ENCODE peak calls at places on chromosomes 13 and 19, in six cellular contexts. One of them, this sample, is unnamed. For H3K36me3, the result is how much of the 10 kb centered on the place peaks cover.

GRCh38 chr13:28545583-28546333 is 50.8 kb upstream of the FLT1 start:
- DNase-seq in CD8-positive, alpha-beta memory T cell: no peak
- DNase-seq in BJ: no peak
- DNase-seq in neuronal stem cell: no peak
- DNase-seq in body of pancreas: no peak
- DNase-seq in effector memory CD4-positive, alpha-beta T cell: no peak
- DNase-seq in this sample: no peak

GRCh38 chr13:59178344-59178743 is 985.4 kb downstream of the DIAPH3 start:
- DNase-seq in body of pancreas: no peak
- DNase-seq in BJ: no peak
- DNase-seq in neuronal stem cell: no peak
- DNase-seq in CD8-positive, alpha-beta memory T cell: no peak
- DNase-seq in effector memory CD4-positive, alpha-beta T cell: no peak
- DNase-seq in this sample: no peak

GRCh38 chr19:1649706-1650626 is 2.4 kb downstream of the TCF3 start:
- DNase-seq in CD8-positive, alpha-beta memory T cell: no peak
- DNase-seq in BJ: no peak
- DNase-seq in neuronal stem cell: no peak
- DNase-seq in body of pancreas: no peak
- DNase-seq in effector memory CD4-positive, alpha-beta T cell: no peak
- DNase-seq in this sample: no peak

GRCh38 chr19:5024282-5024681 is 55.4 kb downstream of the KDM4B start:
- DNase-seq in neuronal stem cell: no peak
- DNase-seq in CD8-positive, alpha-beta memory T cell: no peak
- DNase-seq in BJ: no peak
- DNase-seq in effector memory CD4-positive, alpha-beta T cell: no peak
- DNase-seq in body of pancreas: no peak
- DNase-seq in this sample: peak

GRCh38 chr13:73835138-73835721 is 299.0 kb downstream of the KLF12 start:
- DNase-seq in body of pancreas: no peak
- DNase-seq in effector memory CD4-positive, alpha-beta T cell: no peak
- DNase-seq in CD8-positive, alpha-beta memory T cell: peak
- DNase-seq in BJ: no peak
- DNase-seq in neuronal stem cell: peak
- DNase-seq in this sample: no peak

GRCh38 chr19:58034476-58034790 is 608 bp downstream of the ZSCAN1 start:
- DNase-seq in BJ: no peak
- DNase-seq in neuronal stem cell: peak
- DNase-seq in CD8-positive, alpha-beta memory T cell: no peak
- DNase-seq in effector memory CD4-positive, alpha-beta T cell: no peak
- DNase-seq in body of pancreas: no peak
- DNase-seq in this sample: no peak

GRCh38 chr13:48493851-48494250 is 39.0 kb downstream of the RCBTB2 start:
- DNase-seq in neuronal stem cell: no peak
- DNase-seq in BJ: no peak
- DNase-seq in CD8-positive, alpha-beta memory T cell: no peak
- DNase-seq in body of pancreas: no peak
- DNase-seq in effector memory CD4-positive, alpha-beta T cell: no peak
- DNase-seq in this sample: no peak

GRCh38 chr13:51435002-51435578 is 17.7 kb downstream of the INTS6 start:
- DNase-seq in BJ: no peak
- DNase-seq in CD8-positive, alpha-beta memory T cell: peak
- DNase-seq in effector memory CD4-positive, alpha-beta T cell: no peak
- DNase-seq in body of pancreas: no peak
- DNase-seq in neuronal stem cell: no peak
- DNase-seq in this sample: no peak

GRCh38 chr13:97018029-97018819 is 23.9 kb upstream of the OXGR1 start:
- DNase-seq in BJ: no peak
- DNase-seq in neuronal stem cell: no peak
- DNase-seq in effector memory CD4-positive, alpha-beta T cell: peak
- DNase-seq in CD8-positive, alpha-beta memory T cell: peak
- DNase-seq in body of pancreas: peak
- DNase-seq in this sample: no peak

GRCh38 chr13:47119568-47120080 is 222.8 kb upstream of the HTR2A start:
- DNase-seq in body of pancreas: no peak
- DNase-seq in effector memory CD4-positive, alpha-beta T cell: no peak
- DNase-seq in CD8-positive, alpha-beta memory T cell: no peak
- DNase-seq in BJ: no peak
- DNase-seq in neuronal stem cell: no peak
- DNase-seq in this sample: no peak

GRCh38 chr19:10911579-10912363 is 16.7 kb downstream of the YIPF2 start:
- DNase-seq in CD8-positive, alpha-beta memory T cell: no peak
- DNase-seq in body of pancreas: no peak
- DNase-seq in effector memory CD4-positive, alpha-beta T cell: no peak
- DNase-seq in neuronal stem cell: no peak
- DNase-seq in BJ: no peak
- DNase-seq in this sample: no peak

GRCh38 chr19:58575183-58576041 is 2.3 kb upstream of the MZF1 start:
- DNase-seq in BJ: peak
- DNase-seq in CD8-positive, alpha-beta memory T cell: peak
- DNase-seq in body of pancreas: peak
- DNase-seq in effector memory CD4-positive, alpha-beta T cell: peak
- DNase-seq in neuronal stem cell: peak
- DNase-seq in this sample: peak

GRCh38 chr19:9702186-9702585 is 27.3 kb upstream of the ZNF562 start:
- DNase-seq in CD8-positive, alpha-beta memory T cell: no peak
- DNase-seq in effector memory CD4-positive, alpha-beta T cell: no peak
- DNase-seq in body of pancreas: no peak
- DNase-seq in BJ: no peak
- DNase-seq in neuronal stem cell: no peak
- DNase-seq in this sample: no peak

GRCh38 chr13:91112878-91113277 is 234.6 kb upstream of the MIR17HG start:
- DNase-seq in body of pancreas: no peak
- DNase-seq in effector memory CD4-positive, alpha-beta T cell: no peak
- DNase-seq in neuronal stem cell: no peak
- DNase-seq in CD8-positive, alpha-beta memory T cell: no peak
- DNase-seq in BJ: no peak
- DNase-seq in this sample: no peak

GRCh38 chr13:79802389-79803140 is 321.6 kb downstream of the NDFIP2 start:
- DNase-seq in CD8-positive, alpha-beta memory T cell: no peak
- DNase-seq in neuronal stem cell: no peak
- DNase-seq in BJ: no peak
- DNase-seq in effector memory CD4-positive, alpha-beta T cell: no peak
- DNase-seq in body of pancreas: no peak
- DNase-seq in this sample: no peak

GRCh38 chr13:88649855-88650254 is 978.7 kb downstream of the SLITRK5 start:
- DNase-seq in CD8-positive, alpha-beta memory T cell: no peak
- DNase-seq in BJ: no peak
- DNase-seq in neuronal stem cell: no peak
- DNase-seq in body of pancreas: no peak
- DNase-seq in effector memory CD4-positive, alpha-beta T cell: no peak
- DNase-seq in this sample: no peak

GRCh38 chr19:13833330-13834265 is 38.4 kb downstream of the ZSWIM4 start:
- DNase-seq in BJ: no peak
- DNase-seq in body of pancreas: peak
- DNase-seq in neuronal stem cell: peak
- DNase-seq in effector memory CD4-positive, alpha-beta T cell: peak
- DNase-seq in CD8-positive, alpha-beta memory T cell: peak
- DNase-seq in this sample: peak

GRCh38 chr13:33740134-33740538 is 77.8 kb upstream of the RFC3 start:
- DNase-seq in effector memory CD4-positive, alpha-beta T cell: no peak
- DNase-seq in neuronal stem cell: no peak
- DNase-seq in CD8-positive, alpha-beta memory T cell: no peak
- DNase-seq in body of pancreas: no peak
- DNase-seq in BJ: no peak
- DNase-seq in this sample: no peak

GRCh38 chr13:42041684-42042035 is 6.8 kb upstream of the DGKH start:
- DNase-seq in CD8-positive, alpha-beta memory T cell: no peak
- DNase-seq in neuronal stem cell: peak
- DNase-seq in body of pancreas: peak
- DNase-seq in effector memory CD4-positive, alpha-beta T cell: no peak
- DNase-seq in BJ: no peak
- DNase-seq in this sample: peak

GRCh38 chr19:2557093-2557440 is 81.1 kb downstream of the GADD45B start:
- DNase-seq in neuronal stem cell: no peak
- DNase-seq in BJ: no peak
- DNase-seq in effector memory CD4-positive, alpha-beta T cell: no peak
- DNase-seq in CD8-positive, alpha-beta memory T cell: no peak
- DNase-seq in body of pancreas: no peak
- DNase-seq in this sample: no peak

GRCh38 chr19:13398780-13399726 is 107.2 kb downstream of the CACNA1A start:
- DNase-seq in effector memory CD4-positive, alpha-beta T cell: no peak
- DNase-seq in body of pancreas: no peak
- DNase-seq in neuronal stem cell: no peak
- DNase-seq in BJ: peak
- DNase-seq in CD8-positive, alpha-beta memory T cell: no peak
- DNase-seq in this sample: no peak

GRCh38 chr13:88622362-88622973 is 951.3 kb downstream of the SLITRK5 start:
- DNase-seq in neuronal stem cell: no peak
- DNase-seq in body of pancreas: no peak
- DNase-seq in CD8-positive, alpha-beta memory T cell: peak
- DNase-seq in BJ: no peak
- DNase-seq in effector memory CD4-positive, alpha-beta T cell: no peak
- DNase-seq in this sample: no peak

GRCh38 chr13:43905435-43906031 is 25.8 kb downstream of the LACC1 start:
- DNase-seq in neuronal stem cell: peak
- DNase-seq in effector memory CD4-positive, alpha-beta T cell: no peak
- DNase-seq in body of pancreas: peak
- DNase-seq in CD8-positive, alpha-beta memory T cell: peak
- DNase-seq in BJ: no peak
- DNase-seq in this sample: no peak

DNA sequence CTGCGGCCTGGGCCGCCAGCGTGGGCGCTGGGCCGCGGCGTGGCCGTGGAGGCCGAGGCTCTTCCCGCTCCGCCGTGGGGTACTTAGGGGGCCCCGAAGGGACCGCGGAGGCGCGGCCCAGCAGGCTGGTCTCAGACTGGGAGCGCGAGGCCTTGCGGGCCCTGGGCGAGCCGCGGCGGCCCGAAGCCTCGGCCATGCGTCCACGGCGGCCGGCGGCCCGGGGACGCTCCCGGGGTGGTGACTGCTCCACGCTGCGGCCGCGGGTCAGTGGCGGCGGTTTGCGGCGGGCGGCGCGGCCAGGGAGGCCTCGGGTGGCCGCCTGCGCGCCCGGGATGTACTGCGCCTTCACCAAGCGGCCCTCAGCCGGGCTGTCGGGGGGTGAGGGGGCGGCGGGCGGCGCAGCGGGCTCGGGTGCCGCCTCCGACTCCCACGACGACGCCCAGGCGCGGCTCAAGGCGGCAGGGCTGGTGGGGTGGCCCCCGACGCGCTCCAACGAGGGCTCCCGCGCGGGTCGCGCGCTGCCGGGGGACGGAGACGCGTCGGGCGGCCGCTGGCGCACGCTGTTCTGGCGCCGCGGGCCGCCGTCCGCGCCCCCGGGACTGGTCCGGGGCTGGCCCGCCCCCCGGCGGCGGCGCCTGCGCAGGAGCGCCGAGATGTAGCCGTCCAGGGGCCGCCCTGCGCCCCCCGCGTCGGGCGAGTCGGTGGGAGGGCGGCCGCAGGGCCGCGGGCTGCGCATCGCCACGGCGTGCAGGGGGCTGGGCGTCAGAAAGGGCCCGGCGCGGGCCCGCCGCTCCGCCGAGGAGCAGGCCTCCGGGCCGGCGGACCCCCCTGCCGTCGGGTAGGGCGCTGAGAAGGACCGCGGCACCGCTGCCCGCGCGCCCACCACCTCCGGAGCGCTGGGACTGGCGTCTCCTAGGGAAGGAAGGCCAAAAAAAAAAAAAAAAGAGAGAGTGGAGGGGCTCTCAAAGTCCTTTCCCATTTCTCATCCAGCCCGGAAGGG is 11.7 kb downstream of the DACT3 start:
- DNase-seq in effector memory CD4-positive, alpha-beta T cell: no peak
- DNase-seq in body of pancreas: no peak
- DNase-seq in BJ: no peak
- DNase-seq in neuronal stem cell: no peak
- DNase-seq in CD8-positive, alpha-beta memory T cell: no peak
- DNase-seq in this sample: no peak
- H3K4me3 ChIP-seq in effector memory CD4-positive, alpha-beta T cell: no peak
- H3K4me3 ChIP-seq in body of pancreas: no peak
- H3K4me3 ChIP-seq in BJ: no peak
- H3K4me3 ChIP-seq in neuronal stem cell: peak
- H3K4me3 ChIP-seq in CD8-positive, alpha-beta memory T cell: no peak
- H3K4me3 ChIP-seq in this sample: no peak

DNA sequence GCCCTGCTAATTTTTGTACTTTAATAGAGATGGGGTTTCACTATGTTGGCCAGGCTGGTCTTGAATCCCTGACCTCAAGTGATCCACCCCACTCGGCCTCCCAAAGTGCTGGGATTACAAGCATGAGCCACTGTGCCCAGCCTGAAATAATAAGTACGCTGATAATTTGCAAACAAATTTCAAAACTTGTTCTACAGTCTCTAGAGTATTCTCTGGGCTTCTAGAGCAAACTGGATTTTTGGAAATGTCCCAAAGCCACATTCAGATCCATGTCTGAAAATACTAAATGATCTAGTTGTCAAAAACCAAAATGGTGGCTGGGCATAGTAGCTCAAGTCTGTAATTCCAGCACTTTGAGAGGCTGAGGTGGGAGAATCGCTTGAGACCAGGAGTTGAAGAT is 39.9 kb upstream of the PSPC1 start:
- DNase-seq in BJ: no peak
- DNase-seq in body of pancreas: no peak
- DNase-seq in CD8-positive, alpha-beta memory T cell: no peak
- DNase-seq in neuronal stem cell: no peak
- DNase-seq in effector memory CD4-positive, alpha-beta T cell: no peak
- DNase-seq in this sample: no peak
- H3K36me3 ChIP-seq in BJ: under half
- H3K36me3 ChIP-seq in body of pancreas: under half
- H3K36me3 ChIP-seq in CD8-positive, alpha-beta memory T cell: under half
- H3K36me3 ChIP-seq in neuronal stem cell: under half
- H3K36me3 ChIP-seq in effector memory CD4-positive, alpha-beta T cell: under half
- H3K36me3 ChIP-seq in this sample: under half

DNA sequence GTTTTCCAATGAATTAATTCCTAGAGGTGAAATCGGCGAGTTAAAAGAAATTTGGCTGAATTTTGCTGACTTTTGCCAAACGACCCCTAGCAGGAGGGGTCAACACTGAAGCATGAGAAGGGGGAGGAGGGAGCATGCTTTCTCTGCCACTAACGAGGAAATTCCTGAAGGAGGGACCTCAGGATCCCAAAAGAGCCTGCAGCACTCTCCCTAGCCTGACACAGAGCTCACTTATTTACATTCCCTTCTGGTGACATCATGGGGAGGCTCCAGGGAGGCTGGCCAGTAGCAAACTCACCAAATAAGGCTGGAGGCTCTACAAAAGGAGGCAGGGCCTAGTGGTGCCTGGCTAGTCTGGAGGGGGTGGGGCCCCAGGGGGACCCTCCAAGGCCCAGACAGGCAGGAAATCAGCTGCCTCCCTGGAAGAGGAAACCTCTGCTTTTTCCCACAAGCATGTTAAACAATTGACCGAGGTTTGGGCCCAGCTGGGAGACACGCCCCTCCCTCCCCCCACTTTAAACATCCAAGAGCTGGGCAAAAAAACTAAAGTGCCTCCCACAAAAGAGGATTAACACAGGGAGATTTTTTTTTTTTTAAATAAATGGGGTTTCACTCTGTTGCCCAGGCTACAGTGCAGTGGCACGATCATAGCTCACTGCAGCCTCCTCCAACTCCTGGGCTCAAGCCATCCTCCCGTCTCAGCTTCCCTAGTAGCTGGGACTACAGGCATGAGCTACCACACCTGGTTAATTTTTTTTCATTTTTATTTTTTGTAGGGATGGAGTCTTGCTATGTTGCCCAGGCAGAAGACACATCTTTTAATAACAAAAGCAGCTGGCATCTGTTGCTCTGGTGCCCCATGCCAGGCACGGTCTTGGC is 2.1 kb downstream of the DAPK3 start:
- DNase-seq in CD8-positive, alpha-beta memory T cell: no peak
- DNase-seq in effector memory CD4-positive, alpha-beta T cell: no peak
- DNase-seq in neuronal stem cell: peak
- DNase-seq in body of pancreas: peak
- DNase-seq in BJ: peak
- DNase-seq in this sample: peak
- H3K4me3 ChIP-seq in CD8-positive, alpha-beta memory T cell: no peak
- H3K4me3 ChIP-seq in effector memory CD4-positive, alpha-beta T cell: no peak
- H3K4me3 ChIP-seq in neuronal stem cell: no peak
- H3K4me3 ChIP-seq in body of pancreas: no peak
- H3K4me3 ChIP-seq in BJ: peak
- H3K4me3 ChIP-seq in this sample: no peak

GRCh38 chr13:113612626-113613025 is 28.1 kb downstream of the TFDP1 start:
- DNase-seq in body of pancreas: no peak
- DNase-seq in neuronal stem cell: no peak
- DNase-seq in effector memory CD4-positive, alpha-beta T cell: no peak
- DNase-seq in BJ: no peak
- DNase-seq in CD8-positive, alpha-beta memory T cell: no peak
- DNase-seq in this sample: no peak
- H3K36me3 ChIP-seq in body of pancreas: under half
- H3K36me3 ChIP-seq in neuronal stem cell: under half
- H3K36me3 ChIP-seq in effector memory CD4-positive, alpha-beta T cell: under half
- H3K36me3 ChIP-seq in BJ: under half
- H3K36me3 ChIP-seq in CD8-positive, alpha-beta memory T cell: under half
- H3K36me3 ChIP-seq in this sample: under half